ENCODE peak calls at places on chromosomes 2 and 18, in six cellular contexts. E is AG04450, X is cardiac muscle cell, K is K562, P is lower lobe of right lung, D is pancreas. U is an unnamed sample.

GRCh38 chr2:54429811-54430600 is 26.1 kb upstream of the SPTBN1 start:
- DNase-seq in P (no peak), E (no peak), D (no peak), K (peak; percentile 62), X (no peak), U (no peak)

GRCh38 chr2:86020984-86021383 is 84.7 kb downstream of the POLR1A start:
- DNase-seq in P (no peak), D (no peak), K (no peak), X (peak; percentile 56), E (no peak), U (peak; percentile 93)

GRCh38 chr18:32435631-32436500 is 34.8 kb downstream of the GAREM1 start:
- DNase-seq in D (no peak), X (no peak), P (no peak), K (no peak), E (no peak), U (no peak)

GRCh38 chr2:71785550-71785951 is 332.2 kb downstream of the DYSF start:
- DNase-seq in E (no peak), P (no peak), K (no peak), X (no peak), D (no peak), U (peak; percentile 61)

GRCh38 chr2:102061962-102062795 is 70.4 kb downstream of the IL1R2 start:
- DNase-seq in P (no peak), X (peak; percentile 88), D (no peak), K (peak; percentile 9), E (no peak), U (peak; percentile 48)

GRCh38 chr2:235864746-235865535 is 303.2 kb downstream of the GBX2 start:
- DNase-seq in P (no peak), D (no peak), E (no peak), X (no peak), K (no peak), U (no peak)

GRCh38 chr2:54480025-54480424 is 23.9 kb downstream of the SPTBN1 start:
- DNase-seq in P (no peak), E (no peak), D (no peak), X (no peak), K (no peak), U (no peak)

GRCh38 chr2:231370749-231371429 is 24.6 kb upstream of the B3GNT7 start:
- DNase-seq in X (no peak), K (no peak), P (peak; percentile 59), D (no peak), E (no peak), U (no peak)

GRCh38 chr2:72887836-72888437 is 729 bp downstream of the SPR start:
- DNase-seq in X (peak; percentile 92), D (peak; percentile 92), P (peak; percentile 91), K (peak; percentile 77), E (peak; percentile 68), U (peak; percentile 94)

GRCh38 chr2:18899725-18900124 is 310.4 kb upstream of the NT5C1B start:
- DNase-seq in E (no peak), P (no peak), K (no peak), X (no peak), D (no peak), U (peak; percentile 67)

GRCh38 chr18:70005580-70005979 is 57.9 kb upstream of the CD226 start:
- DNase-seq in E (no peak), P (no peak), X (no peak), D (peak; percentile 30), K (no peak), U (no peak)

GRCh38 chr2:85506768-85507181 is 32.2 kb upstream of the MAT2A start:
- DNase-seq in P (no peak), K (no peak), X (no peak), D (no peak), E (peak; percentile 67), U (peak; percentile 38)

GRCh38 chr2:189341077-189341476 is 100.2 kb upstream of the WDR75 start:
- DNase-seq in P (no peak), K (no peak), E (no peak), D (no peak), X (no peak), U (no peak)

GRCh38 chr2:31219131-31219969 is 2.0 kb upstream of the CAPN14 start:
- DNase-seq in E (no peak), X (no peak), D (no peak), P (no peak), K (no peak), U (no peak)

GRCh38 chr2:31213883-31214637 is 3.3 kb downstream of the CAPN14 start:
- DNase-seq in X (no peak), D (no peak), E (no peak), K (no peak), P (no peak), U (no peak)

GRCh38 chr2:31214638-31214915 is 2.7 kb downstream of the CAPN14 start:
- DNase-seq in E (no peak), K (no peak), P (no peak), X (no peak), D (no peak), U (no peak)

GRCh38 chr2:31216734-31217133 is 581 bp downstream of the CAPN14 start:
- DNase-seq in E (no peak), D (no peak), P (no peak), K (peak; percentile 24), X (no peak), U (no peak)

DNA sequence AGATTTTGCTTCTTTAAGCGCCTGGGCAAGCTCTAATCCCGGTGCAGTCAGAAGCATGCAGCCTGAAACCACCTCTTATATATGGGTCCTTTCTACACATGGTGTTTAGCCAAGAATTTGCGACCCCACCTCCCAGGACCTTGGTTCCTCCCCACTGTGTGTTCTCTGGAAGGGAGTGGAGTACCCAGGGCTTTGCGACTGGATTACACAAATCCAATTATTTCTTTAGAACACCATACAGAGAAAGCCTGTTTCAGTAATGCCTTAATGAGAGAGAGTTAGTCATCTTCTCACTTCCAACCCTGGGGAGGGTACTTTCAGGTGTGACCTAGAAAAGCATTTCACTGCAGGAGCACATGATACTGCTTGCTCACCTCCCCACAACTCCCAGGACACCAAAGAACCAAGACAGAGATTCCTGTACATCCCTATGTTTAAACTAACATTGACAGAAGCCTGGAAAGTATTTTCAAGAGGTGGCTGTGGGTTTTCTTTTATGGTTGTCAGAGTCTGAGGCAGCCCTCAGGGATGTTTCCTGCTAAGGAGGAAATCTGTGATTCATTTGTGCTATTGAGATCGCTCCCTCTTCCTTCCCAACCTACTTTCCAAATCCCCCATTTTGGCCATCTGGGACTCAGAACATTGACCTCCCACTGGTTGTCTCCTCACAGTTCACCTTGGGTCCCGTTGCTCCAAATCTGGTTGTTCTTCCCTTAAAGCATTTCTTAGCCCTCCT is at the start of gene CAPN14:
- DNase-seq in E (no peak), X (no peak), K (no peak), D (no peak), P (no peak), U (no peak)
- H3K27ac ChIP-seq in E (no peak within 1 kb of the TSS), X (no peak within 1 kb of the TSS), K (no peak within 1 kb of the TSS), D (no peak within 1 kb of the TSS), P (no peak within 1 kb of the TSS), U (no peak within 1 kb of the TSS)

DNA sequence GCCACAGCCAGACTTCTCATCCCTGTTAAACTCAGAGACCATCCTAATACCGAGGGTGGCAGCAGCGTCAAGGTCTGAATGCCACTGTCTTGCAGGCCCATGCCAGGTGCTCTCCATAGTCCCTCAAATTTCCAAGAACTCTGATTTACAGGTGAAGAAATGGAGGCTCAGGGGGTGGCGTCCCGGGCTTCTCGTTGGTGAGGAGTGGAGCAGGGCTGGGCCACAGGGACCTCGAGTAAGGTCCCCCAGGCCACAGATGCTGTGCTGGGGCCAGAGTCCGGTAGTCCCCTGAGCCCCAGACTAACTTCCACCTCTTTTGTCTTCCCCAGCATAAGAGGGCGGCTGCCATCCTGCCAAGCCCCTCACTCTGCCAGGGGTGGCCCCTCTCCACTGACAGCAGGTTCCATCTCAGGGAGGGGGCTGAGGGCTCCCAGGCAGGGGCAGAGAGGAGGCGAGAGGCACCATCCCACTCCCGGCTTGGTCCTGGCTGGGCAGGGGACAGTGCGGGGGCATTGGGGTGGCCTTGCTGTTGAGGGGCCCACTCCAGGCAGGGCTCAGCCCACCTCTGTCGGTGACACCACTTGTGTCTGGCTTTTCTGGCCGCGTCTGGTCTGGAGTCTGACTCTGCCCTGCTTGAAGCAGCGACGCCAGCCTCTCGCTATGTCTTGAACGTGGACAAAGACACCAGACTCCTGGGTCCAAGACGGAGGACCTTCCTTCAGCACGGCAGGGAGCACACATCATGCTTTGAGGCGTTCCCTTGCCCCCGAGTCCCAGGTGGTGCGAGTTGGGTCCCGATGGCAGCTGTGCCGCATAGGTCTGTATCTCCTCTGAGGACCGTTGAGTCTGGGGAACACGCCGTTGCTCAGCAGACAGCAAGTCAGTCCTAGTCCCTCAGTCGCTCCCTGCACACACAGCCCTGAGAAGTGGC is 15.9 kb upstream of the KLHL30 start:
- DNase-seq in D (no peak), P (peak; percentile 45), E (no peak), X (no peak), K (no peak), U (no peak)
- H3K4me3 ChIP-seq in D (no peak overlapping the region), P (no peak overlapping the region), E (no peak overlapping the region), X (no peak overlapping the region), K (no peak overlapping the region), U (no peak overlapping the region)

GRCh38 chr2:4745056-4745455 is 947.1 kb upstream of the SOX11 start:
- DNase-seq in D (no peak), X (no peak), K (no peak), E (no peak), P (no peak), U (no peak)
- TF ChIP-seq CTCF in D (no peak), X (no peak), K (no peak), E (no peak), P (no peak), U (no peak)

DNA sequence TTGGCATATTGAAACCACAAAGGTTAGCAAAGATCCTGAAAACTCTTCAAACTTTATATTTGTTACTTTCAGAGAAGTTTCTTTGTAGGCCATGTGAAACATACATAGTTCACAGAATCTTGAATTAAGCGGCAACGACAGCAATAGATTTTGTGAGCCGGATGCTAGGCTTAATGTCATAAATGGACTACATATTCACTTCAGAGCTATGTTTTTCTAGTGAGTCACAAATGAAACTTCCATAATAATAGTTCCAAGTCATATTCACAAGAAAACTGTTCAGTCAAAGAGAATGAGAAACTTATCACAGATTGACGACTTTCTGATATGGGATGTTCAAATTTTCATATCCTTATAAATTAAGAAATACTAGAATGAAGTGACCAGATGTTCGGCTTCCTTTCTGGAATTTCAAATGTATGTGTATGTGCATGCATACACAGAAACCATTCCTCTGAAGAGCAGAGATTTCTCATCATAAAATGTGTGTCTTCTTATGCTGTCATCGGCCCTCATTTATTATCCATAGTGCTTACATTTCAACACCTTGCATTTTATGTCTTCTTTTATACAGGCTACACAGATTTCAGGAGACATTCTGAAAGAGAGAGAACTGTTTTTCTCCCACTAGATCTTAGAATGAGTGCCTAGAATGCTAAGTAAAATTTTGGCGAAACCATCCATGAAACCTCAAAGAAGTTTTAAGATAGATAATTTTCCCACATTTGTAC is 583.8 kb downstream of the SATB2 start:
- DNase-seq in K (no peak), X (no peak), D (no peak), P (no peak), E (no peak), U (no peak)
- H3K27ac ChIP-seq in K (no peak overlapping the region), X (no peak overlapping the region), D (no peak overlapping the region), P (no peak overlapping the region), E (no peak overlapping the region), U (peak overlapping the region; percentile 72)

GRCh38 chr2:196171946-196172345 is 568 bp upstream of the STK17B start:
- DNase-seq in E (no peak), P (no peak), K (no peak), X (peak; percentile 11), D (no peak), U (no peak)
- H3K4me3 ChIP-seq in E (peak overlapping the region; percentile 63), P (peak overlapping the region; percentile 97), K (peak overlapping the region; percentile 87), X (peak overlapping the region; percentile 84), D (peak overlapping the region; percentile 97), U (peak overlapping the region; percentile 81)

DNA sequence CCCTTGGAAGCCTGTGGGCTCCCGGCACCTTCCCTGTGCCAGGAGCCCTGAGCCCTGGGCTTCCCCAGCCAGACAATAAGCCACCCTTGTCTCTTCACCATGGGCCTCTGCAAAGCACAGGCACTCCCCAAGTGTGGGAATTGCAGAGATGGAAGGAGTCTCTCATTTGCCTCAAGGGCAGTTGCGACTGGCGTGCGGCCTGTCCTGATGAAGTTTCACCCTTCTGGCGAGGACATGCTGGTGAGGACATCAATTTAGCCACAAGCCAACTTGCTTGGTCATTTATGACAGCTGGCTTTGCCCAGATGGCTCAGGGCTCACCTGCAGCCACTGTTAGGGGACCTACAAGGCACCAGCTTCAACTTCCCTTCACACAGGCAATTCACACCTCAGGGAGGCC is 180.2 kb downstream of the ANAPC1 start:
- DNase-seq in E (no peak), X (no peak), D (peak; percentile 4), K (no peak), P (no peak), U (no peak)
- TF ChIP-seq CTCF in E (no peak), X (no peak), D (no peak), K (no peak), P (no peak), U (no peak)